ENCODE peak calls at places on chromosomes 12 and 14, in nine cellular contexts. One of them, this sample, is unnamed.

GRCh38 chr14:21923820-21924219 is 250.2 kb upstream of the OR4E1 start:
- DNase-seq in heart right ventricle: no peak
- DNase-seq in BJ: no peak
- DNase-seq in fibroblast of the aortic adventitia: no peak
- DNase-seq in Karpas-422: no peak
- DNase-seq in NCI-H1694: no peak
- DNase-seq in activated naive CD4-positive, alpha-beta T cell: peak
- DNase-seq in NCI-H460: no peak
- DNase-seq in mucosa of descending colon: no peak
- DNase-seq in this sample: no peak

GRCh38 chr12:47121146-47121545 is 41.4 kb upstream of the AMIGO2 start:
- DNase-seq in heart right ventricle: no peak
- DNase-seq in BJ: no peak
- DNase-seq in fibroblast of the aortic adventitia: no peak
- DNase-seq in Karpas-422: no peak
- DNase-seq in NCI-H1694: no peak
- DNase-seq in activated naive CD4-positive, alpha-beta T cell: no peak
- DNase-seq in NCI-H460: no peak
- DNase-seq in mucosa of descending colon: no peak
- DNase-seq in this sample: no peak

GRCh38 chr12:72365151-72365550 is 93.0 kb downstream of the TRHDE start:
- DNase-seq in heart right ventricle: no peak
- DNase-seq in BJ: no peak
- DNase-seq in fibroblast of the aortic adventitia: no peak
- DNase-seq in Karpas-422: no peak
- DNase-seq in NCI-H1694: no peak
- DNase-seq in activated naive CD4-positive, alpha-beta T cell: no peak
- DNase-seq in NCI-H460: no peak
- DNase-seq in mucosa of descending colon: no peak
- DNase-seq in this sample: no peak

GRCh38 chr12:44846826-44847225 is 29.3 kb downstream of the NELL2 start:
- DNase-seq in heart right ventricle: no peak
- DNase-seq in BJ: no peak
- DNase-seq in fibroblast of the aortic adventitia: no peak
- DNase-seq in Karpas-422: no peak
- DNase-seq in NCI-H1694: no peak
- DNase-seq in activated naive CD4-positive, alpha-beta T cell: no peak
- DNase-seq in NCI-H460: no peak
- DNase-seq in mucosa of descending colon: no peak
- DNase-seq in this sample: no peak

GRCh38 chr12:14774944-14775651 is 28.2 kb downstream of the WBP11 start:
- DNase-seq in heart right ventricle: peak
- DNase-seq in BJ: no peak
- DNase-seq in fibroblast of the aortic adventitia: peak
- DNase-seq in Karpas-422: no peak
- DNase-seq in NCI-H1694: no peak
- DNase-seq in activated naive CD4-positive, alpha-beta T cell: peak
- DNase-seq in NCI-H460: peak
- DNase-seq in mucosa of descending colon: peak
- DNase-seq in this sample: no peak

GRCh38 chr12:106953352-106954260 is 2.1 kb upstream of the TMEM263 start:
- DNase-seq in heart right ventricle: no peak
- DNase-seq in BJ: no peak
- DNase-seq in fibroblast of the aortic adventitia: no peak
- DNase-seq in Karpas-422: peak
- DNase-seq in NCI-H1694: no peak
- DNase-seq in activated naive CD4-positive, alpha-beta T cell: no peak
- DNase-seq in NCI-H460: no peak
- DNase-seq in mucosa of descending colon: no peak
- DNase-seq in this sample: no peak

GRCh38 chr12:52677671-52678070 is 2.5 kb downstream of the KRT1 start:
- DNase-seq in heart right ventricle: no peak
- DNase-seq in BJ: no peak
- DNase-seq in fibroblast of the aortic adventitia: no peak
- DNase-seq in Karpas-422: no peak
- DNase-seq in NCI-H1694: no peak
- DNase-seq in activated naive CD4-positive, alpha-beta T cell: no peak
- DNase-seq in NCI-H460: no peak
- DNase-seq in mucosa of descending colon: no peak
- DNase-seq in this sample: no peak

GRCh38 chr12:66132408-66132807 is 1.9 kb upstream of the LLPH start:
- DNase-seq in heart right ventricle: no peak
- DNase-seq in BJ: no peak
- DNase-seq in fibroblast of the aortic adventitia: peak
- DNase-seq in Karpas-422: no peak
- DNase-seq in NCI-H1694: no peak
- DNase-seq in activated naive CD4-positive, alpha-beta T cell: no peak
- DNase-seq in NCI-H460: no peak
- DNase-seq in mucosa of descending colon: no peak
- DNase-seq in this sample: no peak

GRCh38 chr14:50335389-50335788 is 23.3 kb downstream of the DMAC2L start:
- DNase-seq in heart right ventricle: peak
- DNase-seq in BJ: no peak
- DNase-seq in fibroblast of the aortic adventitia: peak
- DNase-seq in Karpas-422: no peak
- DNase-seq in NCI-H1694: peak
- DNase-seq in activated naive CD4-positive, alpha-beta T cell: no peak
- DNase-seq in NCI-H460: no peak
- DNase-seq in mucosa of descending colon: no peak
- DNase-seq in this sample: peak

GRCh38 chr12:20602671-20603402 is 92.3 kb upstream of the SLCO1C1 start:
- DNase-seq in heart right ventricle: no peak
- DNase-seq in BJ: peak
- DNase-seq in fibroblast of the aortic adventitia: peak
- DNase-seq in Karpas-422: no peak
- DNase-seq in NCI-H1694: no peak
- DNase-seq in activated naive CD4-positive, alpha-beta T cell: no peak
- DNase-seq in NCI-H460: no peak
- DNase-seq in mucosa of descending colon: no peak
- DNase-seq in this sample: no peak

GRCh38 chr14:21302013-21302857 is 22.4 kb downstream of the RPGRIP1 start:
- DNase-seq in heart right ventricle: no peak
- DNase-seq in BJ: no peak
- DNase-seq in fibroblast of the aortic adventitia: no peak
- DNase-seq in Karpas-422: no peak
- DNase-seq in NCI-H1694: no peak
- DNase-seq in activated naive CD4-positive, alpha-beta T cell: no peak
- DNase-seq in NCI-H460: no peak
- DNase-seq in mucosa of descending colon: no peak
- DNase-seq in this sample: no peak

GRCh38 chr12:75491169-75491568 is 10.6 kb downstream of the GLIPR1 start:
- DNase-seq in heart right ventricle: no peak
- DNase-seq in BJ: no peak
- DNase-seq in fibroblast of the aortic adventitia: no peak
- DNase-seq in Karpas-422: no peak
- DNase-seq in NCI-H1694: no peak
- DNase-seq in activated naive CD4-positive, alpha-beta T cell: no peak
- DNase-seq in NCI-H460: no peak
- DNase-seq in mucosa of descending colon: no peak
- DNase-seq in this sample: no peak

GRCh38 chr12:41724216-41724615 is 420.5 kb downstream of the GXYLT1 start:
- DNase-seq in heart right ventricle: no peak
- DNase-seq in BJ: no peak
- DNase-seq in fibroblast of the aortic adventitia: no peak
- DNase-seq in Karpas-422: peak
- DNase-seq in NCI-H1694: no peak
- DNase-seq in activated naive CD4-positive, alpha-beta T cell: no peak
- DNase-seq in NCI-H460: no peak
- DNase-seq in mucosa of descending colon: no peak
- DNase-seq in this sample: no peak

GRCh38 chr12:49098035-49098451 is 3.4 kb upstream of the DHH start:
- DNase-seq in heart right ventricle: no peak
- DNase-seq in BJ: no peak
- DNase-seq in fibroblast of the aortic adventitia: peak
- DNase-seq in Karpas-422: peak
- DNase-seq in NCI-H1694: peak
- DNase-seq in activated naive CD4-positive, alpha-beta T cell: peak
- DNase-seq in NCI-H460: peak
- DNase-seq in mucosa of descending colon: no peak
- DNase-seq in this sample: no peak

GRCh38 chr12:108644743-108645120 is 11.0 kb upstream of the SELPLG start:
- DNase-seq in heart right ventricle: no peak
- DNase-seq in BJ: no peak
- DNase-seq in fibroblast of the aortic adventitia: no peak
- DNase-seq in Karpas-422: no peak
- DNase-seq in NCI-H1694: no peak
- DNase-seq in activated naive CD4-positive, alpha-beta T cell: no peak
- DNase-seq in NCI-H460: no peak
- DNase-seq in mucosa of descending colon: no peak
- DNase-seq in this sample: no peak

GRCh38 chr12:67647251-67647546 is 1.3 kb upstream of the DYRK2 start:
- DNase-seq in heart right ventricle: no peak
- DNase-seq in BJ: no peak
- DNase-seq in fibroblast of the aortic adventitia: no peak
- DNase-seq in Karpas-422: no peak
- DNase-seq in NCI-H1694: no peak
- DNase-seq in activated naive CD4-positive, alpha-beta T cell: no peak
- DNase-seq in NCI-H460: no peak
- DNase-seq in mucosa of descending colon: no peak
- DNase-seq in this sample: no peak

GRCh38 chr12:95218164-95218851 is 701 bp downstream of the VEZT start:
- DNase-seq in heart right ventricle: no peak
- DNase-seq in BJ: no peak
- DNase-seq in fibroblast of the aortic adventitia: peak
- DNase-seq in Karpas-422: peak
- DNase-seq in NCI-H1694: peak
- DNase-seq in activated naive CD4-positive, alpha-beta T cell: no peak
- DNase-seq in NCI-H460: no peak
- DNase-seq in mucosa of descending colon: no peak
- DNase-seq in this sample: peak

GRCh38 chr14:56587701-56588100 is 8.1 kb downstream of the TMEM260 start:
- DNase-seq in heart right ventricle: no peak
- DNase-seq in BJ: no peak
- DNase-seq in fibroblast of the aortic adventitia: no peak
- DNase-seq in Karpas-422: no peak
- DNase-seq in NCI-H1694: no peak
- DNase-seq in activated naive CD4-positive, alpha-beta T cell: no peak
- DNase-seq in NCI-H460: no peak
- DNase-seq in mucosa of descending colon: no peak
- DNase-seq in this sample: no peak

GRCh38 chr12:9872743-9873142 is 3.6 kb upstream of the CLEC2B start:
- DNase-seq in heart right ventricle: no peak
- DNase-seq in BJ: no peak
- DNase-seq in fibroblast of the aortic adventitia: no peak
- DNase-seq in Karpas-422: no peak
- DNase-seq in NCI-H1694: no peak
- DNase-seq in activated naive CD4-positive, alpha-beta T cell: no peak
- DNase-seq in NCI-H460: no peak
- DNase-seq in mucosa of descending colon: no peak
- DNase-seq in this sample: no peak

GRCh38 chr12:12273291-12273957 is 6.6 kb upstream of the LRP6 start:
- DNase-seq in heart right ventricle: no peak
- DNase-seq in BJ: no peak
- DNase-seq in fibroblast of the aortic adventitia: no peak
- DNase-seq in Karpas-422: no peak
- DNase-seq in NCI-H1694: no peak
- DNase-seq in activated naive CD4-positive, alpha-beta T cell: no peak
- DNase-seq in NCI-H460: no peak
- DNase-seq in mucosa of descending colon: no peak
- DNase-seq in this sample: no peak

GRCh38 chr14:74890262-74890661 is 8.5 kb downstream of the DLST start:
- DNase-seq in heart right ventricle: no peak
- DNase-seq in BJ: no peak
- DNase-seq in fibroblast of the aortic adventitia: no peak
- DNase-seq in Karpas-422: no peak
- DNase-seq in NCI-H1694: no peak
- DNase-seq in activated naive CD4-positive, alpha-beta T cell: no peak
- DNase-seq in NCI-H460: no peak
- DNase-seq in mucosa of descending colon: no peak
- DNase-seq in this sample: no peak

GRCh38 chr14:69363055-69363454 is 35.0 kb downstream of the ERH start:
- DNase-seq in heart right ventricle: peak
- DNase-seq in BJ: no peak
- DNase-seq in fibroblast of the aortic adventitia: peak
- DNase-seq in Karpas-422: no peak
- DNase-seq in NCI-H1694: no peak
- DNase-seq in activated naive CD4-positive, alpha-beta T cell: no peak
- DNase-seq in NCI-H460: no peak
- DNase-seq in mucosa of descending colon: no peak
- DNase-seq in this sample: no peak

GRCh38 chr12:125193798-125194562 is 128.7 kb downstream of the AACS start:
- DNase-seq in heart right ventricle: no peak
- DNase-seq in BJ: no peak
- DNase-seq in fibroblast of the aortic adventitia: peak
- DNase-seq in Karpas-422: no peak
- DNase-seq in NCI-H1694: peak
- DNase-seq in activated naive CD4-positive, alpha-beta T cell: no peak
- DNase-seq in NCI-H460: no peak
- DNase-seq in mucosa of descending colon: no peak
- DNase-seq in this sample: no peak

GRCh38 chr12:31662176-31662849 is 2.8 kb downstream of the ETFBKMT start:
- DNase-seq in heart right ventricle: no peak
- DNase-seq in BJ: no peak
- DNase-seq in fibroblast of the aortic adventitia: no peak
- DNase-seq in Karpas-422: no peak
- DNase-seq in NCI-H1694: no peak
- DNase-seq in activated naive CD4-positive, alpha-beta T cell: no peak
- DNase-seq in NCI-H460: no peak
- DNase-seq in mucosa of descending colon: no peak
- DNase-seq in this sample: no peak

GRCh38 chr14:93156693-93157369 is 27.9 kb downstream of the MOAP1 start:
- DNase-seq in heart right ventricle: no peak
- DNase-seq in BJ: no peak
- DNase-seq in fibroblast of the aortic adventitia: no peak
- DNase-seq in Karpas-422: no peak
- DNase-seq in NCI-H1694: no peak
- DNase-seq in activated naive CD4-positive, alpha-beta T cell: no peak
- DNase-seq in NCI-H460: peak
- DNase-seq in mucosa of descending colon: no peak
- DNase-seq in this sample: no peak

GRCh38 chr12:83945871-83946270 is 966.7 kb downstream of the SLC6A15 start:
- DNase-seq in heart right ventricle: no peak
- DNase-seq in BJ: peak
- DNase-seq in fibroblast of the aortic adventitia: peak
- DNase-seq in Karpas-422: no peak
- DNase-seq in NCI-H1694: no peak
- DNase-seq in activated naive CD4-positive, alpha-beta T cell: no peak
- DNase-seq in NCI-H460: no peak
- DNase-seq in mucosa of descending colon: no peak
- DNase-seq in this sample: no peak

GRCh38 chr14:97723834-97724770 is 926.9 kb downstream of the VRK1 start:
- DNase-seq in heart right ventricle: no peak
- DNase-seq in BJ: no peak
- DNase-seq in fibroblast of the aortic adventitia: no peak
- DNase-seq in Karpas-422: no peak
- DNase-seq in NCI-H1694: no peak
- DNase-seq in activated naive CD4-positive, alpha-beta T cell: peak
- DNase-seq in NCI-H460: no peak
- DNase-seq in mucosa of descending colon: no peak
- DNase-seq in this sample: no peak

GRCh38 chr12:116135209-116135930 is 142.1 kb downstream of the MED13L start:
- DNase-seq in heart right ventricle: no peak
- DNase-seq in BJ: no peak
- DNase-seq in fibroblast of the aortic adventitia: peak
- DNase-seq in Karpas-422: no peak
- DNase-seq in NCI-H1694: no peak
- DNase-seq in activated naive CD4-positive, alpha-beta T cell: no peak
- DNase-seq in NCI-H460: no peak
- DNase-seq in mucosa of descending colon: no peak
- DNase-seq in this sample: no peak

GRCh38 chr14:93462479-93462878 is 31.7 kb downstream of the UNC79 start:
- DNase-seq in heart right ventricle: no peak
- DNase-seq in BJ: no peak
- DNase-seq in fibroblast of the aortic adventitia: no peak
- DNase-seq in Karpas-422: no peak
- DNase-seq in NCI-H1694: no peak
- DNase-seq in activated naive CD4-positive, alpha-beta T cell: no peak
- DNase-seq in NCI-H460: no peak
- DNase-seq in mucosa of descending colon: no peak
- DNase-seq in this sample: no peak

GRCh38 chr12:17304503-17305347 is 698.8 kb upstream of the LMO3 start:
- DNase-seq in heart right ventricle: no peak
- DNase-seq in BJ: no peak
- DNase-seq in fibroblast of the aortic adventitia: no peak
- DNase-seq in Karpas-422: no peak
- DNase-seq in NCI-H1694: no peak
- DNase-seq in activated naive CD4-positive, alpha-beta T cell: no peak
- DNase-seq in NCI-H460: no peak
- DNase-seq in mucosa of descending colon: no peak
- DNase-seq in this sample: no peak

GRCh38 chr14:73662439-73663056 is 17.8 kb downstream of the DNAL1 start:
- DNase-seq in heart right ventricle: no peak
- DNase-seq in BJ: peak
- DNase-seq in fibroblast of the aortic adventitia: peak
- DNase-seq in Karpas-422: no peak
- DNase-seq in NCI-H1694: peak
- DNase-seq in activated naive CD4-positive, alpha-beta T cell: no peak
- DNase-seq in NCI-H460: peak
- DNase-seq in mucosa of descending colon: no peak
- DNase-seq in this sample: peak

This sample was measured in DMS 273 treated with DMSO at 0.1 percent for 48 hours.